ENCODE peak calls at places on chromosomes 5 and 9, in seven cellular contexts. One of them, this sample, is unnamed.
A peak's percentile ranks its signal among the peaks of the same experiment; 100 is the strongest.

GRCh38 chr5:61055434-61056006 is 106.7 kb downstream of the SMIM15 start:
- DNase-seq in tibial artery: no peak
- DNase-seq in A549: peak; percentile 62
- DNase-seq in kidney: no peak
- DNase-seq in psoas muscle: no peak
- DNase-seq in left ventricle myocardium inferior: no peak
- DNase-seq in naive thymus-derived CD4-positive, alpha-beta T cell: peak; percentile 30
- DNase-seq in this sample: no peak

GRCh38 chr5:171483453-171484177 is 64.2 kb downstream of the FGF18 start:
- DNase-seq in tibial artery: peak; percentile 88
- DNase-seq in A549: no peak
- DNase-seq in kidney: peak; percentile 89
- DNase-seq in psoas muscle: peak; percentile 86
- DNase-seq in left ventricle myocardium inferior: peak; percentile 87
- DNase-seq in naive thymus-derived CD4-positive, alpha-beta T cell: no peak
- DNase-seq in this sample: no peak

GRCh38 chr5:72818866-72819534 is 2.5 kb downstream of the TNPO1 start:
- DNase-seq in tibial artery: peak; percentile 74
- DNase-seq in A549: peak; percentile 78
- DNase-seq in kidney: no peak
- DNase-seq in psoas muscle: peak; percentile 60
- DNase-seq in left ventricle myocardium inferior: peak; percentile 58
- DNase-seq in naive thymus-derived CD4-positive, alpha-beta T cell: peak; percentile 29
- DNase-seq in this sample: peak; percentile 10

GRCh38 chr9:4425358-4426045 is 64.8 kb upstream of the SLC1A1 start:
- DNase-seq in tibial artery: peak; percentile 21
- DNase-seq in A549: peak; percentile 2
- DNase-seq in kidney: no peak
- DNase-seq in psoas muscle: no peak
- DNase-seq in left ventricle myocardium inferior: no peak
- DNase-seq in naive thymus-derived CD4-positive, alpha-beta T cell: no peak
- DNase-seq in this sample: no peak

GRCh38 chr9:129550199-129550839 is 70.6 kb downstream of the C9orf50 start:
- DNase-seq in tibial artery: peak; percentile 82
- DNase-seq in A549: peak; percentile 55
- DNase-seq in kidney: peak; percentile 96
- DNase-seq in psoas muscle: peak; percentile 86
- DNase-seq in left ventricle myocardium inferior: peak; percentile 86
- DNase-seq in naive thymus-derived CD4-positive, alpha-beta T cell: no peak
- DNase-seq in this sample: no peak

GRCh38 chr5:133423618-133424282 is 188.6 kb downstream of the FSTL4 start:
- DNase-seq in tibial artery: peak; percentile 43
- DNase-seq in A549: peak; percentile 53
- DNase-seq in kidney: no peak
- DNase-seq in psoas muscle: peak; percentile 65
- DNase-seq in left ventricle myocardium inferior: peak; percentile 63
- DNase-seq in naive thymus-derived CD4-positive, alpha-beta T cell: peak; percentile 53
- DNase-seq in this sample: peak; percentile 48

GRCh38 chr9:126514037-126514821 is 99.5 kb upstream of the LMX1B start:
- DNase-seq in tibial artery: peak; percentile 56
- DNase-seq in A549: peak; percentile 67
- DNase-seq in kidney: peak; percentile 82
- DNase-seq in psoas muscle: peak; percentile 71
- DNase-seq in left ventricle myocardium inferior: peak; percentile 76
- DNase-seq in naive thymus-derived CD4-positive, alpha-beta T cell: no peak
- DNase-seq in this sample: peak; percentile 43

GRCh38 chr9:93232388-93232965 is 48.5 kb downstream of the WNK2 start:
- DNase-seq in tibial artery: no peak
- DNase-seq in A549: no peak
- DNase-seq in kidney: no peak
- DNase-seq in psoas muscle: no peak
- DNase-seq in left ventricle myocardium inferior: no peak
- DNase-seq in naive thymus-derived CD4-positive, alpha-beta T cell: no peak
- DNase-seq in this sample: no peak

GRCh38 chr9:94870793-94871558 is 144.5 kb downstream of the AOPEP start:
- DNase-seq in tibial artery: no peak
- DNase-seq in A549: peak; percentile 73
- DNase-seq in kidney: no peak
- DNase-seq in psoas muscle: peak; percentile 28
- DNase-seq in left ventricle myocardium inferior: peak; percentile 65
- DNase-seq in naive thymus-derived CD4-positive, alpha-beta T cell: peak; percentile 86
- DNase-seq in this sample: peak; percentile 59

GRCh38 chr9:129072171-129072570 is 8.7 kb upstream of the DOLPP1 start:
- DNase-seq in tibial artery: no peak
- DNase-seq in A549: no peak
- DNase-seq in kidney: no peak
- DNase-seq in psoas muscle: no peak
- DNase-seq in left ventricle myocardium inferior: no peak
- DNase-seq in naive thymus-derived CD4-positive, alpha-beta T cell: no peak
- DNase-seq in this sample: no peak

GRCh38 chr5:73412597-73412988 is 36.0 kb downstream of the FOXD1 start:
- DNase-seq in tibial artery: no peak
- DNase-seq in A549: peak; percentile 29
- DNase-seq in kidney: no peak
- DNase-seq in psoas muscle: no peak
- DNase-seq in left ventricle myocardium inferior: no peak
- DNase-seq in naive thymus-derived CD4-positive, alpha-beta T cell: no peak
- DNase-seq in this sample: no peak

GRCh38 chr5:178576591-178577351 is 13.4 kb downstream of the COL23A1 start:
- DNase-seq in tibial artery: no peak
- DNase-seq in A549: no peak
- DNase-seq in kidney: peak; percentile 68
- DNase-seq in psoas muscle: no peak
- DNase-seq in left ventricle myocardium inferior: no peak
- DNase-seq in naive thymus-derived CD4-positive, alpha-beta T cell: no peak
- DNase-seq in this sample: no peak

GRCh38 chr9:133635903-133636531 is at the start of gene DBH:
- DNase-seq in tibial artery: no peak
- DNase-seq in A549: no peak
- DNase-seq in kidney: peak; percentile 50
- DNase-seq in psoas muscle: no peak
- DNase-seq in left ventricle myocardium inferior: no peak
- DNase-seq in naive thymus-derived CD4-positive, alpha-beta T cell: no peak
- DNase-seq in this sample: no peak

GRCh38 chr9:38057416-38058195 is 11.4 kb downstream of the SHB start:
- DNase-seq in tibial artery: no peak
- DNase-seq in A549: no peak
- DNase-seq in kidney: peak; percentile 75
- DNase-seq in psoas muscle: no peak
- DNase-seq in left ventricle myocardium inferior: peak; percentile 46
- DNase-seq in naive thymus-derived CD4-positive, alpha-beta T cell: no peak
- DNase-seq in this sample: no peak

GRCh38 chr5:172778223-172778814 is 7.3 kb upstream of the DUSP1 start:
- DNase-seq in tibial artery: peak; percentile 75
- DNase-seq in A549: peak; percentile 82
- DNase-seq in kidney: no peak
- DNase-seq in psoas muscle: peak; percentile 57
- DNase-seq in left ventricle myocardium inferior: no peak
- DNase-seq in naive thymus-derived CD4-positive, alpha-beta T cell: no peak
- DNase-seq in this sample: no peak

GRCh38 chr9:79054500-79054899 is 517.3 kb upstream of the TLE4 start:
- DNase-seq in tibial artery: no peak
- DNase-seq in A549: no peak
- DNase-seq in kidney: no peak
- DNase-seq in psoas muscle: no peak
- DNase-seq in left ventricle myocardium inferior: no peak
- DNase-seq in naive thymus-derived CD4-positive, alpha-beta T cell: no peak
- DNase-seq in this sample: no peak

GRCh38 chr5:11050596-11051304 is 289.7 kb upstream of the DAP start:
- DNase-seq in tibial artery: no peak
- DNase-seq in A549: no peak
- DNase-seq in kidney: no peak
- DNase-seq in psoas muscle: no peak
- DNase-seq in left ventricle myocardium inferior: no peak
- DNase-seq in naive thymus-derived CD4-positive, alpha-beta T cell: no peak
- DNase-seq in this sample: no peak

GRCh38 chr9:642014-642413 is 199.5 kb upstream of the DMRT1 start:
- DNase-seq in tibial artery: no peak
- DNase-seq in A549: no peak
- DNase-seq in kidney: no peak
- DNase-seq in psoas muscle: no peak
- DNase-seq in left ventricle myocardium inferior: no peak
- DNase-seq in naive thymus-derived CD4-positive, alpha-beta T cell: peak; percentile 4
- DNase-seq in this sample: no peak

GRCh38 chr5:142735323-142736246 is 34.6 kb upstream of the ARHGAP26 start:
- DNase-seq in tibial artery: no peak
- DNase-seq in A549: no peak
- DNase-seq in kidney: no peak
- DNase-seq in psoas muscle: no peak
- DNase-seq in left ventricle myocardium inferior: no peak
- DNase-seq in naive thymus-derived CD4-positive, alpha-beta T cell: no peak
- DNase-seq in this sample: no peak

GRCh38 chr5:76427481-76428140 is 24.5 kb downstream of the IQGAP2 start:
- DNase-seq in tibial artery: no peak
- DNase-seq in A549: no peak
- DNase-seq in kidney: no peak
- DNase-seq in psoas muscle: no peak
- DNase-seq in left ventricle myocardium inferior: no peak
- DNase-seq in naive thymus-derived CD4-positive, alpha-beta T cell: no peak
- DNase-seq in this sample: no peak

GRCh38 chr9:20303066-20303465 is 319.2 kb downstream of the MLLT3 start:
- DNase-seq in tibial artery: no peak
- DNase-seq in A549: no peak
- DNase-seq in kidney: no peak
- DNase-seq in psoas muscle: no peak
- DNase-seq in left ventricle myocardium inferior: no peak
- DNase-seq in naive thymus-derived CD4-positive, alpha-beta T cell: no peak
- DNase-seq in this sample: no peak

GRCh38 chr5:775960-776861 is 8.3 kb downstream of the ZDHHC11B start:
- DNase-seq in tibial artery: no peak
- DNase-seq in A549: no peak
- DNase-seq in kidney: peak; percentile 80
- DNase-seq in psoas muscle: peak; percentile 25
- DNase-seq in left ventricle myocardium inferior: no peak
- DNase-seq in naive thymus-derived CD4-positive, alpha-beta T cell: no peak
- DNase-seq in this sample: no peak

GRCh38 chr9:4287386-4287785 is 12.5 kb downstream of the GLIS3 start:
- DNase-seq in tibial artery: no peak
- DNase-seq in A549: no peak
- DNase-seq in kidney: no peak
- DNase-seq in psoas muscle: no peak
- DNase-seq in left ventricle myocardium inferior: no peak
- DNase-seq in naive thymus-derived CD4-positive, alpha-beta T cell: no peak
- DNase-seq in this sample: no peak

GRCh38 chr5:169895876-169896275 is 84.4 kb downstream of the INSYN2B start:
- DNase-seq in tibial artery: no peak
- DNase-seq in A549: no peak
- DNase-seq in kidney: peak; percentile 82
- DNase-seq in psoas muscle: no peak
- DNase-seq in left ventricle myocardium inferior: peak; percentile 60
- DNase-seq in naive thymus-derived CD4-positive, alpha-beta T cell: no peak
- DNase-seq in this sample: no peak

GRCh38 chr9:89359636-89360315 is 41.5 kb downstream of the SECISBP2 start:
- DNase-seq in tibial artery: no peak
- DNase-seq in A549: no peak
- DNase-seq in kidney: no peak
- DNase-seq in psoas muscle: no peak
- DNase-seq in left ventricle myocardium inferior: no peak
- DNase-seq in naive thymus-derived CD4-positive, alpha-beta T cell: no peak
- DNase-seq in this sample: no peak

GRCh38 chr9:92706218-92706940 is 36.4 kb upstream of the IPPK start:
- DNase-seq in tibial artery: no peak
- DNase-seq in A549: peak; percentile 35
- DNase-seq in kidney: no peak
- DNase-seq in psoas muscle: no peak
- DNase-seq in left ventricle myocardium inferior: no peak
- DNase-seq in naive thymus-derived CD4-positive, alpha-beta T cell: no peak
- DNase-seq in this sample: no peak

GRCh38 chr9:131887680-131888079 is 147.8 kb upstream of the RAPGEF1 start:
- DNase-seq in tibial artery: no peak
- DNase-seq in A549: no peak
- DNase-seq in kidney: no peak
- DNase-seq in psoas muscle: no peak
- DNase-seq in left ventricle myocardium inferior: no peak
- DNase-seq in naive thymus-derived CD4-positive, alpha-beta T cell: no peak
- DNase-seq in this sample: no peak

GRCh38 chr9:34996181-34996904 is 6.8 kb downstream of the DNAJB5 start:
- DNase-seq in tibial artery: no peak
- DNase-seq in A549: no peak
- DNase-seq in kidney: peak; percentile 64
- DNase-seq in psoas muscle: no peak
- DNase-seq in left ventricle myocardium inferior: no peak
- DNase-seq in naive thymus-derived CD4-positive, alpha-beta T cell: no peak
- DNase-seq in this sample: no peak
- H3K4me1 ChIP-seq in tibial artery: peaks cover 33% of the 10 kb centered on the region
- H3K4me1 ChIP-seq in A549: peaks cover 38% of the 10 kb centered on the region
- H3K4me1 ChIP-seq in kidney: peaks cover 40% of the 10 kb centered on the region
- H3K4me1 ChIP-seq in psoas muscle: peaks cover 54% of the 10 kb centered on the region
- H3K4me1 ChIP-seq in left ventricle myocardium inferior: peaks cover 70% of the 10 kb centered on the region
- H3K4me1 ChIP-seq in naive thymus-derived CD4-positive, alpha-beta T cell: no peaks in the 10 kb centered on the region
- H3K4me1 ChIP-seq in this sample: no peaks in the 10 kb centered on the region

DNA sequence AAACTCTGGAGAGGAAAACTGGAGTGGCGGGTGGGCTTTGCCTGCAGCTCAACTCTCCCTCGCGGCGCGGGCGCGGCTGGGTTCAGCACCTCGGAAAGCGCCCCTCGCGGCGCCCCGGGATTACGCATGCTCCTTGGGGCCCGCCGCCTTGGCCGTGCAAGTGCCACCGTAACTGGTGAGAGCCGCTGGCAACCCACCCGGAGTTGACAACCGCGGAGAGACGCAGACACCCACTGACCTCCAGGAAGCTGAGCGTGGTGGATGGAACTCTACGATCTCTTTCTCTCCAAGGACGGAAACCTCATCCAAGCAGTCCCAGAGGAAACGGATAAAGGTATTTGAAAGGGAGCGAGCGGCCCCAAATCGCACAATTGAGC is 194 bp upstream of the RXFP3 start:
- DNase-seq in tibial artery: peak; percentile 28
- DNase-seq in A549: peak; percentile 20
- DNase-seq in kidney: peak; percentile 81
- DNase-seq in psoas muscle: peak; percentile 54
- DNase-seq in left ventricle myocardium inferior: peak; percentile 51
- DNase-seq in naive thymus-derived CD4-positive, alpha-beta T cell: peak; percentile 34
- DNase-seq in this sample: no peak
- H3K4me3 ChIP-seq in tibial artery: peak overlapping the region; percentile 45
- H3K4me3 ChIP-seq in A549: no peak overlapping the region
- H3K4me3 ChIP-seq in kidney: peak overlapping the region; percentile 61
- H3K4me3 ChIP-seq in psoas muscle: peak overlapping the region; percentile 42
- H3K4me3 ChIP-seq in left ventricle myocardium inferior: peak overlapping the region; percentile 61
- H3K4me3 ChIP-seq in naive thymus-derived CD4-positive, alpha-beta T cell: no peak overlapping the region
- H3K4me3 ChIP-seq in this sample: no peak overlapping the region

GRCh38 chr9:137945581-137945980 is 68.0 kb downstream of the CACNA1B start:
- DNase-seq in tibial artery: no peak
- DNase-seq in A549: peak; percentile 13
- DNase-seq in kidney: no peak
- DNase-seq in psoas muscle: no peak
- DNase-seq in left ventricle myocardium inferior: no peak
- DNase-seq in naive thymus-derived CD4-positive, alpha-beta T cell: no peak
- DNase-seq in this sample: no peak
- H3K9me3 ChIP-seq in tibial artery: no peaks in the 10 kb centered on the region
- H3K9me3 ChIP-seq in A549: peaks cover 49% of the 10 kb centered on the region
- H3K9me3 ChIP-seq in kidney: peaks cover 3% of the 10 kb centered on the region
- H3K9me3 ChIP-seq in psoas muscle: no peaks in the 10 kb centered on the region
- H3K9me3 ChIP-seq in left ventricle myocardium inferior: peaks cover 50% of the 10 kb centered on the region
- H3K9me3 ChIP-seq in naive thymus-derived CD4-positive, alpha-beta T cell: peaks cover 7% of the 10 kb centered on the region
- H3K9me3 ChIP-seq in this sample: no peaks in the 10 kb centered on the region

DNA sequence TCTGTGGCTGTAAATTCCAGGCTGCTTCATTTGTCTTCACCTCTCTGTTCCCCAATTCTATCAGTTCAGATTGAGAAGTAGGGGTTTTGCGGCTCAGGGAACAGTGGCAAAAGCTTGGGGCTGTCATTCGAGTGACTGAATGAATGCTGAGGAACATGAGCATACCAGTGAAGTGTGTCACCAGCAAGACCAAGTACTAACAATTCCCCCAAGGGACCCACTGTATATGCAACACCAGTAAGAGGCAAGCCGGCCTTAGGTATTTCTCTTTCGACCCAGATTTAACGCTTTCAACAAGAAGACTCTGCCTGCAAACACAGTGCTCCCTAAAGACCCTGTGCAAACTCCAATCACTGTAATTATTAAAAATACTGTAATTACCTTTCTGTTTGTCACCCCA is 25.8 kb downstream of the KLHL3 start:
- DNase-seq in tibial artery: no peak
- DNase-seq in A549: no peak
- DNase-seq in kidney: no peak
- DNase-seq in psoas muscle: no peak
- DNase-seq in left ventricle myocardium inferior: no peak
- DNase-seq in naive thymus-derived CD4-positive, alpha-beta T cell: no peak
- DNase-seq in this sample: no peak
- H3K4me1 ChIP-seq in tibial artery: no peaks in the 10 kb centered on the region
- H3K4me1 ChIP-seq in A549: no peaks in the 10 kb centered on the region
- H3K4me1 ChIP-seq in kidney: no peaks in the 10 kb centered on the region
- H3K4me1 ChIP-seq in psoas muscle: no peaks in the 10 kb centered on the region
- H3K4me1 ChIP-seq in left ventricle myocardium inferior: peaks cover 36% of the 10 kb centered on the region
- H3K4me1 ChIP-seq in naive thymus-derived CD4-positive, alpha-beta T cell: no peaks in the 10 kb centered on the region
- H3K4me1 ChIP-seq in this sample: no peaks in the 10 kb centered on the region